ENCODE peak calls at places on chromosome 13, in four cellular contexts. E, C, G and P are unnamed samples.

GRCh38 chr13:99606322-99607089 is 105.2 kb downstream of the TM9SF2 start:
- DNase-seq in E (peak), G (peak), C (peak), P (peak)

GRCh38 chr13:43822969-43823368 is 36.2 kb upstream of the ENOX1 start:
- DNase-seq in C (no peak), G (no peak), E (no peak), P (no peak)

GRCh38 chr13:70375718-70376117 is 267.5 kb upstream of the KLHL1 start:
- DNase-seq in C (no peak), G (no peak), E (no peak), P (no peak)

GRCh38 chr13:26200811-26201210 is 21.3 kb downstream of the RNF6 start:
- DNase-seq in G (peak), E (no peak), C (no peak), P (no peak)

GRCh38 chr13:24251525-24251924 is 57.9 kb upstream of the C1QTNF9 start:
- DNase-seq in G (no peak), C (no peak), E (no peak), P (no peak)

GRCh38 chr13:99339736-99340392 is 32.7 kb upstream of the GPR183 start:
- DNase-seq in E (no peak), G (peak), C (peak), P (peak)

GRCh38 chr13:57030671-57031070 is 110.0 kb upstream of the PRR20A start:
- DNase-seq in C (no peak), G (no peak), E (no peak), P (no peak)

GRCh38 chr13:62706035-62706434 is 1290.4 kb upstream of the PCDH20 start:
- DNase-seq in C (no peak), E (no peak), G (no peak), P (no peak)

GRCh38 chr13:32629313-32629712 is 43.1 kb downstream of the PDS5B start:
- DNase-seq in G (no peak), E (no peak), C (no peak), P (no peak)

GRCh38 chr13:20940083-20940482 is 37.5 kb upstream of the XPO4 start:
- DNase-seq in G (peak), E (no peak), C (no peak), P (peak)

GRCh38 chr13:99415014-99415650 is 86.1 kb upstream of the TM9SF2 start:
- DNase-seq in C (no peak), E (no peak), G (no peak), P (no peak)

GRCh38 chr13:65111223-65111622 is 2118.9 kb downstream of the PCDH9 start:
- DNase-seq in G (no peak), E (no peak), C (no peak), P (no peak)

GRCh38 chr13:22047082-22047784 is 376.4 kb downstream of the FGF9 start:
- DNase-seq in G (no peak), C (no peak), E (no peak), P (no peak)

GRCh38 chr13:45356966-45357689 is 16.1 kb upstream of the TPT1 start:
- DNase-seq in G (no peak), C (no peak), E (no peak), P (no peak)

GRCh38 chr13:48492123-48493075 is 40.5 kb downstream of the RCBTB2 start:
- DNase-seq in G (peak), E (peak), C (peak), P (peak)

GRCh38 chr13:100130092-100130491 is 41.2 kb downstream of the PCCA start:
- DNase-seq in G (peak), E (no peak), C (no peak), P (no peak)

GRCh38 chr13:22690756-22691155 is 490.0 kb upstream of the SGCG start:
- DNase-seq in G (no peak), E (no peak), C (no peak), P (no peak)

GRCh38 chr13:23796546-23796945 is 92.7 kb downstream of the MIPEP start:
- DNase-seq in C (no peak), E (no peak), G (no peak), P (no peak)

GRCh38 chr13:86757236-86757978 is 913.8 kb upstream of the SLITRK5 start:
- DNase-seq in G (no peak), C (peak), E (no peak), P (no peak)

GRCh38 chr13:73521291-73521626 is 462.5 kb downstream of the KLF5 start:
- DNase-seq in E (no peak), C (no peak), G (no peak), P (no peak)

GRCh38 chr13:80157261-80157942 is 183.5 kb downstream of the SPRY2 start:
- DNase-seq in G (peak), C (no peak), E (no peak), P (no peak)

GRCh38 chr13:24511019-24511823 is 1.4 kb downstream of the PARP4 start:
- DNase-seq in C (peak), G (peak), E (peak), P (peak)

GRCh38 chr13:20984879-20985278 is 76.5 kb downstream of the LATS2 start:
- DNase-seq in C (no peak), E (no peak), G (no peak), P (no peak)

GRCh38 chr13:44196186-44196751 is 177.4 kb upstream of the SERP2 start:
- DNase-seq in E (no peak), C (no peak), G (no peak), P (no peak)

GRCh38 chr13:105213512-105213911 is 1322.0 kb downstream of the EFNB2 start:
- DNase-seq in C (no peak), E (no peak), G (no peak), P (no peak)

GRCh38 chr13:57877596-57877995 is 246.1 kb downstream of the PCDH17 start:
- DNase-seq in C (no peak), G (no peak), E (no peak), P (no peak)

GRCh38 chr13:47049276-47049989 is 152.6 kb upstream of the HTR2A start:
- DNase-seq in C (no peak), E (no peak), G (no peak), P (no peak)

GRCh38 chr13:49347650-49348385 is 96.0 kb downstream of the CAB39L start:
- DNase-seq in C (no peak), G (no peak), E (no peak), P (no peak)

GRCh38 chr13:83184819-83185218 is 697.5 kb downstream of the SLITRK1 start:
- DNase-seq in G (peak), E (no peak), C (no peak), P (peak)

GRCh38 chr13:25839356-25839755 is 212.5 kb downstream of the SHISA2 start:
- DNase-seq in G (no peak), E (no peak), C (no peak), P (no peak)

GRCh38 chr13:73945871-73946270 is 188.3 kb downstream of the KLF12 start:
- DNase-seq in C (peak), E (no peak), G (peak), P (no peak)

GRCh38 chr13:74715718-74716117 is 581.5 kb upstream of the KLF12 start:
- DNase-seq in G (peak), E (no peak), C (no peak), P (no peak)

GRCh38 chr13:48862572-48862971 is 113.1 kb upstream of the FNDC3A start:
- DNase-seq in G (no peak), C (no peak), E (no peak), P (no peak)

GRCh38 chr13:26420282-26420960 is 137.1 kb upstream of the WASF3 start:
- DNase-seq in C (no peak), G (peak), E (no peak), P (no peak)

GRCh38 chr13:40665754-40666057 is 735 bp downstream of the FOXO1 start:
- DNase-seq in C (no peak), G (peak), E (peak), P (no peak)
- TF ChIP-seq CTCF in C (no peak), G (no peak), E (no peak), P (no peak)

GRCh38 chr13:110869231-110869804 is 45.6 kb downstream of the ANKRD10 start:
- DNase-seq in G (no peak), E (no peak), C (no peak), P (no peak)

GRCh38 chr13:110868631-110869165 is 46.2 kb downstream of the ANKRD10 start:
- DNase-seq in G (no peak), C (no peak), E (no peak), P (no peak)

GRCh38 chr13:110867380-110867779 is 47.5 kb downstream of the ANKRD10 start:
- DNase-seq in E (no peak), G (no peak), C (no peak), P (no peak)

GRCh38 chr13:110872034-110872767 is 42.7 kb downstream of the ANKRD10 start:
- DNase-seq in G (no peak), E (no peak), C (no peak), P (no peak)

GRCh38 chr13:110869805-110870706 is 44.8 kb downstream of the ANKRD10 start:
- DNase-seq in C (peak), G (peak), E (no peak), P (peak)
- TF ChIP-seq CTCF in C (no peak), G (no peak), E (no peak), P (peak)

GRCh38 chr13:38775085-38775484 is 88.2 kb downstream of the FREM2 start:
- DNase-seq in C (no peak), G (no peak), E (no peak), P (no peak)

GRCh38 chr13:38781539-38781938 is 94.7 kb downstream of the FREM2 start:
- DNase-seq in C (no peak), G (no peak), E (no peak), P (no peak)

DNA sequence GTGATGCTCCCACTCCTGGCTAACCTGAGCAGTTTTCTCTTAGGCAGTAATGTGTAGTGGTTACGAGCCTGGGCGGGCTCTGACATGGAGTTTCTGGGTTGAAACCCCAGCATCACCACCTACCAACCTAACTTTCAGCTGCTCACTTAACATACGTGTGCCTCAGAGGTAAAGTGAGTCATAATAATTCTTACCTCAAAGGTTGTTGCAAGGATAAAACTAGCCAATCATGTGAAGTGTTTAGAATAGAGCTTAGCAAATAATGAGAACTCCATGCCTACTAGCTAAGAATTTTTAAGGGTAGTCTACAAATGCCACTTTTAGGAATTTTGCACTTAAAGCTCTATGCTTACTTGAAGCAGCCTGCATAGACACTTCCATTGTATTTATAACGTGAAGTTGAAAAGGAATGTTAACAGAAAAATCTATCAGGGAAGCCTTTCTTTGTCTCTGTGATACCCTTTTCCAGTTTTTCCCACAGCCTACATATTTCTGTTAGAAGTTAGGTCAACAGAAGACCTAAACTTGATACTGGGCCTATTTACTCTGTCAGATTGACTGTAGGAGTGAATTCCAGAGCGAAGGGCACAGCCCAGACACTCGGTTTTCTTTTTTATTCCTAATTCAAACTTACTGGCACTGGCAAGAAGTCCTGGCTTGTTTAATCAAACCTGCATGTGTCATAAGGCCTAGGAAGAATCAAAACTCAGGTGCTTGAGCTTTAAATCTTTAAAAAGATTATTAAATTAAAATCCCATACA is 90.7 kb downstream of the FREM2 start:
- DNase-seq in E (no peak), C (no peak), G (no peak), P (no peak)
- TF ChIP-seq CTCF in E (no peak), C (no peak), G (no peak), P (no peak)

GRCh38 chr13:112771877-112772538 is 82.2 kb downstream of the ATP11A start:
- DNase-seq in E (no peak), C (no peak), G (no peak), P (no peak)
- TF ChIP-seq CTCF in E (no peak), C (no peak), G (no peak), P (no peak)

DNA sequence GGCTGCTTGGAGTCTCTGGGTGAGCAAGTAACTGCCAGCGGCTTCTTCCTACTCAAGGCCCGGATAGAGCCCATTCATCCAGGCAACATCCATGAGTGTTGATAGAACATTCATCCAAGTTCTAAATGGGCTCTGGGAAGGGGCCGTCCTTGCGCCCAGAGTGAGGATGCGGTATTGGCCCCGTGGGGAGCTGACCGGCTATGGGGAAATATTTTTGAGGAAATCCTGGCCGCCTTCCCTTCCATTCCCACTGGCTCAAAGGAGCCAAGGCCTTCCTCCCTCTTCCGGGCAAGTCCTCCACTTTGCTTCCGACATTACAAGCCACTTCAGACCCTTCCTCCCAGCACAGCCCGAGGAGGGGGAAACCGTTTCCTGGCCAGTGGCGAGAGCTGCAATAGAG is 37.7 kb downstream of the C13orf46 start:
- DNase-seq in G (no peak), E (no peak), C (no peak), P (no peak)
- TF ChIP-seq CTCF in G (no peak), E (no peak), C (no peak), P (no peak)